ENCODE peak calls at places on chromosome 4, in five cellular contexts. Z is stimulated activated CD4-positive, alpha-beta T cell treated with anti-CD3 and anti-CD28 coated beads, Interleukin-2, amount 100 ng/mL, for 48 hours; Y is pancreas; O is H7; C is SHP77. A is an unnamed sample.

GRCh38 chr4:124997124-124997523 is 284.6 kb upstream of the ANKRD50 start:
- DNase-seq in Z (no peak), Y (no peak), O (no peak), C (no peak), A (no peak)

GRCh38 chr4:75892508-75892907 is 9.7 kb downstream of the PPEF2 start:
- DNase-seq in Z (no peak), Y (no peak), O (peak; percentile 71), C (no peak), A (no peak)

GRCh38 chr4:46123872-46124755 is at the start of gene GABRG1:
- DNase-seq in Z (no peak), Y (peak; percentile 11), O (peak; percentile 11), C (no peak), A (no peak)

GRCh38 chr4:138115053-138115452 is 127.1 kb downstream of the SLC7A11 start:
- DNase-seq in Z (no peak), Y (no peak), O (no peak), C (no peak), A (no peak)

GRCh38 chr4:7332216-7333023 is 102.3 kb downstream of the PSAPL1 start:
- DNase-seq in Z (no peak), Y (no peak), O (no peak), C (no peak), A (no peak)

GRCh38 chr4:71635094-71635493 is 148.8 kb downstream of the GC start:
- DNase-seq in Z (no peak), Y (no peak), O (no peak), C (no peak), A (no peak)

GRCh38 chr4:5732158-5732557 is 21.2 kb downstream of the EVC start:
- DNase-seq in Z (no peak), Y (no peak), O (no peak), C (no peak), A (no peak)

GRCh38 chr4:88295656-88296055 is 11.3 kb upstream of the PPM1K start:
- DNase-seq in Z (no peak), Y (no peak), O (no peak), C (no peak), A (no peak)

GRCh38 chr4:101346312-101346561 is 1.1 kb downstream of the PPP3CA start:
- DNase-seq in Z (no peak), Y (no peak), O (no peak), C (no peak), A (no peak)

A was measured in central memory CD8-positive, alpha-beta T cell.